ENCODE peak calls at places on chromosomes 6 and 20, in nine cellular contexts. F, P, A, S, R, O, H, N and D are unnamed samples.

GRCh38 chr6:12896208-12896733 is 179.7 kb downstream of the PHACTR1 start:
- DNase-seq in F (no peak), P (no peak), A (no peak), S (no peak), R (no peak), O (no peak), H (no peak), N (no peak), D (no peak)

GRCh38 chr6:14059791-14060436 is 57.7 kb upstream of the CD83 start:
- DNase-seq in F (no peak), P (no peak), A (peak; percentile 88), S (no peak), R (no peak), O (no peak), H (no peak), N (no peak), D (peak; percentile 53)

GRCh38 chr6:21005816-21006553 is 471.7 kb downstream of the CDKAL1 start:
- DNase-seq in F (no peak), P (no peak), A (no peak), S (no peak), R (no peak), O (peak; percentile 95), H (no peak), N (peak; percentile 93), D (no peak)

GRCh38 chr20:57274299-57274698 is 7.9 kb upstream of the BMP7 start:
- DNase-seq in F (no peak), P (no peak), A (no peak), S (no peak), R (no peak), O (no peak), H (no peak), N (no peak), D (no peak)

GRCh38 chr20:4912380-4913142 is 88.7 kb downstream of the SLC23A2 start:
- DNase-seq in F (no peak), P (no peak), A (no peak), S (no peak), R (no peak), O (no peak), H (no peak), N (no peak), D (no peak)

GRCh38 chr6:3229566-3230274 is 2.3 kb upstream of the TUBB2B start:
- DNase-seq in F (no peak), P (no peak), A (peak; percentile 76), S (no peak), R (no peak), O (no peak), H (no peak), N (no peak), D (no peak)

GRCh38 chr6:47709160-47709559 is 10.8 kb downstream of the ADGRF4 start:
- DNase-seq in F (no peak), P (no peak), A (no peak), S (no peak), R (no peak), O (no peak), H (no peak), N (peak; percentile 25), D (no peak)

GRCh38 chr20:5987383-5987782 is 36.9 kb downstream of the MCM8 start:
- DNase-seq in F (no peak), P (no peak), A (no peak), S (no peak), R (no peak), O (no peak), H (no peak), N (no peak), D (no peak)

GRCh38 chr6:6915813-6916547 is 191.8 kb upstream of the RREB1 start:
- DNase-seq in F (peak; percentile 82), P (no peak), A (peak; percentile 46), S (no peak), R (no peak), O (peak; percentile 4), H (no peak), N (peak; percentile 68), D (no peak)

GRCh38 chr6:73129653-73130443 is 95.4 kb downstream of the KHDC1L start:
- DNase-seq in F (peak; percentile 85), P (peak; percentile 43), A (peak; percentile 94), S (no peak), R (peak; percentile 77), O (peak; percentile 86), H (peak; percentile 46), N (peak; percentile 83), D (peak; percentile 78)

GRCh38 chr20:31915491-31916280 is 36.2 kb downstream of the PDRG1 start:
- DNase-seq in F (no peak), P (no peak), A (no peak), S (no peak), R (no peak), O (no peak), H (no peak), N (no peak), D (no peak)

GRCh38 chr6:84967389-84967788 is 203.0 kb upstream of the TBX18 start:
- DNase-seq in F (no peak), P (no peak), A (peak; percentile 3), S (no peak), R (no peak), O (peak; percentile 71), H (no peak), N (peak; percentile 85), D (no peak)

GRCh38 chr20:38866265-38867061 is 59.8 kb upstream of the FAM83D start:
- DNase-seq in F (no peak), P (no peak), A (no peak), S (no peak), R (no peak), O (no peak), H (no peak), N (no peak), D (no peak)

GRCh38 chr20:3800256-3800877 is 4.3 kb downstream of the CDC25B start:
- DNase-seq in F (no peak), P (no peak), A (no peak), S (no peak), R (no peak), O (no peak), H (no peak), N (no peak), D (no peak)

GRCh38 chr20:41249781-41250281 is 67.7 kb downstream of the ZHX3 start:
- DNase-seq in F (no peak), P (no peak), A (no peak), S (no peak), R (no peak), O (peak; percentile 69), H (no peak), N (peak; percentile 78), D (no peak)

GRCh38 chr20:24502661-24503060 is 33.2 kb downstream of the SYNDIG1 start:
- DNase-seq in F (peak; percentile 55), P (no peak), A (no peak), S (no peak), R (no peak), O (no peak), H (no peak), N (peak; percentile 50), D (no peak)

GRCh38 chr6:42113929-42114636 is 28.3 kb downstream of the C6orf132 start:
- DNase-seq in F (no peak), P (no peak), A (no peak), S (no peak), R (no peak), O (peak; percentile 67), H (no peak), N (no peak), D (no peak)

GRCh38 chr20:2042400-2042799 is 48.5 kb upstream of the PDYN start:
- DNase-seq in F (no peak), P (no peak), A (no peak), S (no peak), R (no peak), O (peak; percentile 72), H (no peak), N (peak; percentile 56), D (no peak)

GRCh38 chr6:17945111-17945510 is 42.3 kb downstream of the KIF13A start:
- DNase-seq in F (no peak), P (no peak), A (no peak), S (no peak), R (no peak), O (peak; percentile 50), H (no peak), N (peak; percentile 79), D (no peak)

GRCh38 chr6:166582258-166582657 is 4.2 kb downstream of the RAMACL start:
- DNase-seq in F (no peak), P (no peak), A (no peak), S (no peak), R (no peak), O (no peak), H (no peak), N (no peak), D (no peak)

GRCh38 chr20:19646963-19647362 is 111.1 kb upstream of the RIN2 start:
- DNase-seq in F (no peak), P (no peak), A (no peak), S (no peak), R (no peak), O (no peak), H (no peak), N (no peak), D (no peak)

GRCh38 chr20:23943304-23943703 is 45.3 kb downstream of the GGTLC1 start:
- DNase-seq in F (no peak), P (no peak), A (no peak), S (no peak), R (no peak), O (no peak), H (no peak), N (no peak), D (no peak)

GRCh38 chr6:170091000-170091638 is 199.8 kb downstream of the DLL1 start:
- DNase-seq in F (no peak), P (no peak), A (no peak), S (no peak), R (no peak), O (no peak), H (no peak), N (no peak), D (no peak)

GRCh38 chr6:111591370-111591900 is 14.2 kb downstream of the TRAF3IP2 start:
- DNase-seq in F (peak; percentile 97), P (no peak), A (no peak), S (no peak), R (no peak), O (peak; percentile 100), H (no peak), N (peak; percentile 98), D (peak; percentile 92)